ENCODE peak calls at places on chromosomes 4 and X, in four cellular contexts. One of them, this sample, is unnamed.

GRCh38 chrX:17564689-17565409 is 172.4 kb upstream of the SCML1 start:
- DNase-seq in M059J: peak
- DNase-seq in kidney glomerular epithelial cell: no peak
- DNase-seq in GM04503: no peak
- DNase-seq in this sample: no peak

GRCh38 chr4:112889619-112890294 is 159.7 kb upstream of the ANK2 start:
- DNase-seq in kidney glomerular epithelial cell: peak
- DNase-seq in GM04503: peak
- DNase-seq in M059J: no peak
- DNase-seq in this sample: no peak

GRCh38 chr4:24210332-24210902 is 320.6 kb upstream of the PPARGC1A start:
- DNase-seq in M059J: peak
- DNase-seq in kidney glomerular epithelial cell: peak
- DNase-seq in GM04503: peak
- DNase-seq in this sample: no peak

GRCh38 chr4:144818136-144818535 is 172.2 kb downstream of the HHIP start:
- DNase-seq in kidney glomerular epithelial cell: peak
- DNase-seq in M059J: no peak
- DNase-seq in GM04503: no peak
- DNase-seq in this sample: no peak

GRCh38 chr4:19883841-19884240 is 367.9 kb upstream of the SLIT2 start:
- DNase-seq in GM04503: no peak
- DNase-seq in M059J: peak
- DNase-seq in kidney glomerular epithelial cell: no peak
- DNase-seq in this sample: no peak

GRCh38 chr4:184447664-184448063 is 26.7 kb downstream of the IRF2 start:
- DNase-seq in GM04503: no peak
- DNase-seq in M059J: no peak
- DNase-seq in kidney glomerular epithelial cell: no peak
- DNase-seq in this sample: no peak

GRCh38 chr4:2787230-2788100 is 5.4 kb upstream of the SH3BP2 start:
- DNase-seq in M059J: no peak
- DNase-seq in GM04503: no peak
- DNase-seq in kidney glomerular epithelial cell: no peak
- DNase-seq in this sample: no peak

GRCh38 chr4:102815981-102816380 is 11.4 kb downstream of the UBE2D3 start:
- DNase-seq in M059J: peak
- DNase-seq in GM04503: peak
- DNase-seq in kidney glomerular epithelial cell: peak
- DNase-seq in this sample: no peak

GRCh38 chrX:100731441-100732281 is at the start of gene SYTL4:
- DNase-seq in kidney glomerular epithelial cell: peak
- DNase-seq in GM04503: no peak
- DNase-seq in M059J: peak
- DNase-seq in this sample: no peak

GRCh38 chrX:16087081-16087480 is 36.3 kb upstream of the GRPR start:
- DNase-seq in M059J: no peak
- DNase-seq in GM04503: no peak
- DNase-seq in kidney glomerular epithelial cell: no peak
- DNase-seq in this sample: no peak

GRCh38 chr4:140344111-140344510 is 29.3 kb upstream of the SCOC start:
- DNase-seq in GM04503: no peak
- DNase-seq in kidney glomerular epithelial cell: no peak
- DNase-seq in M059J: no peak
- DNase-seq in this sample: no peak

GRCh38 chr4:82360298-82361177 is 13.3 kb downstream of the HNRNPD start:
- DNase-seq in M059J: peak
- DNase-seq in kidney glomerular epithelial cell: peak
- DNase-seq in GM04503: no peak
- DNase-seq in this sample: no peak

GRCh38 chrX:78119521-78120227 is 15.6 kb downstream of the PGK1 start:
- DNase-seq in kidney glomerular epithelial cell: no peak
- DNase-seq in M059J: no peak
- DNase-seq in GM04503: no peak
- DNase-seq in this sample: no peak

GRCh38 chr4:41155194-41155830 is 59.0 kb downstream of the APBB2 start:
- DNase-seq in M059J: peak
- DNase-seq in kidney glomerular epithelial cell: peak
- DNase-seq in GM04503: peak
- DNase-seq in this sample: no peak

GRCh38 chr4:26724522-26724921 is 136.1 kb upstream of the STIM2 start:
- DNase-seq in M059J: no peak
- DNase-seq in GM04503: no peak
- DNase-seq in kidney glomerular epithelial cell: no peak
- DNase-seq in this sample: no peak

GRCh38 chr4:23039813-23040212 is 347.1 kb downstream of the GBA3 start:
- DNase-seq in kidney glomerular epithelial cell: peak
- DNase-seq in M059J: no peak
- DNase-seq in GM04503: no peak
- DNase-seq in this sample: no peak

GRCh38 chr4:100189820-100190642 is at the start of gene DDIT4L:
- DNase-seq in GM04503: no peak
- DNase-seq in kidney glomerular epithelial cell: no peak
- DNase-seq in M059J: peak
- DNase-seq in this sample: no peak

GRCh38 chr4:145196747-145197146 is 16.4 kb upstream of the OTUD4 start:
- DNase-seq in M059J: no peak
- DNase-seq in GM04503: no peak
- DNase-seq in kidney glomerular epithelial cell: no peak
- DNase-seq in this sample: no peak

GRCh38 chrX:8815460-8816065 is 14.4 kb upstream of the FAM9A start:
- DNase-seq in M059J: peak
- DNase-seq in kidney glomerular epithelial cell: peak
- DNase-seq in GM04503: peak
- DNase-seq in this sample: no peak

GRCh38 chr4:1317177-1318045 is 27.7 kb downstream of the MAEA start:
- DNase-seq in GM04503: no peak
- DNase-seq in M059J: no peak
- DNase-seq in kidney glomerular epithelial cell: no peak
- DNase-seq in this sample: no peak

GRCh38 chrX:37580080-37580479 is 8.6 kb downstream of the LANCL3 start:
- DNase-seq in kidney glomerular epithelial cell: no peak
- DNase-seq in M059J: no peak
- DNase-seq in GM04503: no peak
- DNase-seq in this sample: no peak

GRCh38 chr4:6011686-6012085 is 6.5 kb downstream of the C4orf50 start:
- DNase-seq in kidney glomerular epithelial cell: no peak
- DNase-seq in M059J: no peak
- DNase-seq in GM04503: no peak
- DNase-seq in this sample: no peak

GRCh38 chr4:96786306-96786705 is 946.4 kb downstream of the PDHA2 start:
- DNase-seq in kidney glomerular epithelial cell: no peak
- DNase-seq in GM04503: no peak
- DNase-seq in M059J: no peak
- DNase-seq in this sample: no peak

GRCh38 chrX:40644821-40645358 is 2.5 kb downstream of the CXorf38 start:
- DNase-seq in kidney glomerular epithelial cell: peak
- DNase-seq in M059J: peak
- DNase-seq in GM04503: peak
- DNase-seq in this sample: no peak

GRCh38 chrX:16931371-16931770 is 15.1 kb upstream of the REPS2 start:
- DNase-seq in M059J: no peak
- DNase-seq in GM04503: no peak
- DNase-seq in kidney glomerular epithelial cell: no peak
- DNase-seq in this sample: no peak

GRCh38 chrX:153463031-153463430 is 7.3 kb downstream of the HAUS7 start:
- DNase-seq in M059J: peak
- DNase-seq in kidney glomerular epithelial cell: no peak
- DNase-seq in GM04503: no peak
- DNase-seq in this sample: no peak

GRCh38 chrX:132004728-132005127 is 18.4 kb upstream of the STK26 start:
- DNase-seq in M059J: peak
- DNase-seq in kidney glomerular epithelial cell: no peak
- DNase-seq in GM04503: no peak
- DNase-seq in this sample: no peak